ENCODE peak calls at places on chromosomes 2 and 18, in seven cellular contexts. D, S, X, G, J, H and E are unnamed samples.

GRCh38 chr2:136727973-136728699 is 37.2 kb upstream of the THSD7B start:
- DNase-seq in D (no peak), S (no peak), X (no peak), G (no peak), J (no peak), H (no peak), E (no peak)

GRCh38 chr2:223055836-223056235 is 3.8 kb downstream of the KCNE4 start:
- DNase-seq in D (no peak), S (no peak), X (no peak), G (no peak), J (no peak), H (no peak), E (no peak)

GRCh38 chr2:235976516-235976915 is 191.7 kb downstream of the GBX2 start:
- DNase-seq in D (no peak), S (no peak), X (no peak), G (no peak), J (no peak), H (no peak), E (no peak)

GRCh38 chr2:122031544-122032263 is 276.3 kb downstream of the TSN start:
- DNase-seq in D (no peak), S (peak; percentile 30), X (no peak), G (no peak), J (no peak), H (peak; percentile 45), E (no peak)

GRCh38 chr18:51266736-51267135 is 69.3 kb upstream of the MEX3C start:
- DNase-seq in D (no peak), S (no peak), X (no peak), G (no peak), J (no peak), H (no peak), E (no peak)

GRCh38 chr2:136116813-136117390 is 1.0 kb downstream of the CXCR4 start:
- DNase-seq in D (no peak), S (peak; percentile 23), X (peak; percentile 67), G (peak; percentile 34), J (no peak), H (no peak), E (peak; percentile 45)

GRCh38 chr18:70107037-70107436 is 98.5 kb downstream of the RTTN start:
- DNase-seq in D (no peak), S (no peak), X (no peak), G (no peak), J (no peak), H (no peak), E (no peak)

GRCh38 chr2:48420512-48421197 is 109.3 kb upstream of the STON1 start:
- DNase-seq in D (peak; percentile 90), S (peak; percentile 89), X (peak; percentile 81), G (peak; percentile 92), J (peak; percentile 70), H (peak; percentile 92), E (peak; percentile 92)

GRCh38 chr2:117832332-117832731 is 17.8 kb downstream of the DDX18 start:
- DNase-seq in D (no peak), S (no peak), X (no peak), G (no peak), J (no peak), H (no peak), E (no peak)

GRCh38 chr2:2775018-2775417 is 443.9 kb upstream of the MYT1L start:
- DNase-seq in D (no peak), S (no peak), X (no peak), G (no peak), J (no peak), H (no peak), E (no peak)

GRCh38 chr2:76667764-76668163 is 854.4 kb downstream of the LRRTM4 start:
- DNase-seq in D (peak; percentile 18), S (no peak), X (no peak), G (no peak), J (no peak), H (no peak), E (no peak)

GRCh38 chr2:3174626-3175567 is 202.7 kb downstream of the EIPR1 start:
- DNase-seq in D (no peak), S (no peak), X (no peak), G (no peak), J (no peak), H (no peak), E (no peak)

GRCh38 chr2:177383935-177384334 is 8.6 kb upstream of the AGPS start:
- DNase-seq in D (no peak), S (no peak), X (no peak), G (no peak), J (no peak), H (no peak), E (no peak)

GRCh38 chr2:173160618-173161017 is 85.0 kb downstream of the MAP3K20 start:
- DNase-seq in D (no peak), S (no peak), X (no peak), G (no peak), J (no peak), H (no peak), E (no peak)

GRCh38 chr2:151405376-151405775 is 4.3 kb upstream of the RIF1 start:
- DNase-seq in D (no peak), S (no peak), X (no peak), G (no peak), J (no peak), H (no peak), E (no peak)

GRCh38 chr2:225100856-225101294 is 58.6 kb upstream of the DOCK10 start:
- DNase-seq in D (no peak), S (peak; percentile 72), X (no peak), G (no peak), J (peak; percentile 72), H (peak; percentile 95), E (no peak)

GRCh38 chr2:238289574-238289973 is 1.2 kb upstream of the PER2 start:
- DNase-seq in D (no peak), S (no peak), X (no peak), G (no peak), J (no peak), H (no peak), E (no peak)

GRCh38 chr18:69978743-69979715 is 31.4 kb upstream of the CD226 start:
- DNase-seq in D (no peak), S (no peak), X (no peak), G (no peak), J (no peak), H (no peak), E (no peak)

GRCh38 chr2:37711831-37712230 is 40.4 kb upstream of the CDC42EP3 start:
- DNase-seq in D (no peak), S (peak; percentile 37), X (no peak), G (no peak), J (no peak), H (peak; percentile 91), E (no peak)

GRCh38 chr2:238163494-238164198 is 4.9 kb downstream of the ERFE start:
- DNase-seq in D (no peak), S (no peak), X (no peak), G (peak; percentile 31), J (no peak), H (no peak), E (no peak)

GRCh38 chr2:195967336-195967735 is 101.3 kb downstream of the DNAH7 start:
- DNase-seq in D (no peak), S (no peak), X (no peak), G (no peak), J (no peak), H (peak; percentile 5), E (no peak)

GRCh38 chr18:35073186-35074105 is 32.2 kb downstream of the MAPRE2 start:
- DNase-seq in D (no peak), S (no peak), X (no peak), G (no peak), J (no peak), H (peak; percentile 53), E (no peak)

GRCh38 chr2:11411768-11412448 is 54.1 kb downstream of the E2F6 start:
- DNase-seq in D (peak; percentile 76), S (peak; percentile 64), X (no peak), G (peak; percentile 70), J (no peak), H (peak; percentile 49), E (peak; percentile 52)

GRCh38 chr2:120572226-120572625 is 163.4 kb upstream of the GLI2 start:
- DNase-seq in D (no peak), S (no peak), X (no peak), G (no peak), J (no peak), H (no peak), E (no peak)

GRCh38 chr2:205685314-205686230 is 3.3 kb downstream of the NRP2 start:
- DNase-seq in D (no peak), S (peak; percentile 91), X (no peak), G (peak; percentile 69), J (no peak), H (peak; percentile 76), E (peak; percentile 71)

GRCh38 chr2:33210626-33211025 is 263.9 kb downstream of the LTBP1 start:
- DNase-seq in D (no peak), S (peak; percentile 95), X (no peak), G (peak; percentile 36), J (peak; percentile 89), H (peak; percentile 93), E (no peak)

GRCh38 chr18:36593001-36593400 is 235.8 kb downstream of the TPGS2 start:
- DNase-seq in D (no peak), S (no peak), X (no peak), G (no peak), J (no peak), H (peak; percentile 31), E (no peak)

GRCh38 chr2:16798472-16798871 is 132.8 kb upstream of the CYRIA start:
- DNase-seq in D (no peak), S (no peak), X (no peak), G (no peak), J (no peak), H (no peak), E (no peak)

GRCh38 chr2:82027901-82028570 is 1723.5 kb upstream of the LRRTM1 start:
- DNase-seq in D (no peak), S (no peak), X (no peak), G (no peak), J (no peak), H (no peak), E (no peak)

GRCh38 chr2:146844226-146844990 is 1000.4 kb upstream of the ACVR2A start:
- DNase-seq in D (no peak), S (no peak), X (no peak), G (no peak), J (peak; percentile 47), H (no peak), E (no peak)

GRCh38 chr18:28725876-28726275 is 548.9 kb upstream of the CDH2 start:
- DNase-seq in D (no peak), S (peak; percentile 86), X (no peak), G (no peak), J (no peak), H (peak; percentile 67), E (no peak)

GRCh38 chr2:33166287-33166881 is 219.6 kb downstream of the LTBP1 start:
- DNase-seq in D (no peak), S (no peak), X (no peak), G (no peak), J (peak; percentile 77), H (peak; percentile 50), E (no peak)

GRCh38 chr2:18404141-18404540 is 156.3 kb downstream of the RDH14 start:
- DNase-seq in D (no peak), S (no peak), X (no peak), G (no peak), J (no peak), H (no peak), E (no peak)

GRCh38 chr2:127517465-127517864 is 8.8 kb downstream of the IWS1 start:
- DNase-seq in D (no peak), S (no peak), X (no peak), G (no peak), J (no peak), H (no peak), E (no peak)

GRCh38 chr2:215435809-215436704 is at the start of gene FN1:
- DNase-seq in D (peak; percentile 18), S (peak; percentile 98), X (peak; percentile 71), G (peak; percentile 90), J (peak; percentile 99), H (peak; percentile 98), E (peak; percentile 90)